ENCODE peak calls at places on chromosomes 1 and 21, in five cellular contexts. Z is NCI-H510A treated with DMSO at 0.1 percent for 48 hours; G is cerebellum; Y is stimulated activated CD8-positive, alpha-beta memory T cell treated with anti-CD3 and anti-CD28 coated beads, Interleukin-12 subunit alpha, Interleukin-12 subunit beta, amount 100 ng/mL, for 4 hours; X is BJ. Q is an unnamed sample.

GRCh38 chr1:165717918-165718515 is 19.7 kb upstream of the ALDH9A1 start:
- DNase-seq in Z (peak), G (peak), Y (no peak), X (peak), Q (peak)

GRCh38 chr1:165898837-165899236 is 71.4 kb downstream of the UCK2 start:
- DNase-seq in Z (no peak), G (no peak), Y (no peak), X (peak), Q (peak)

GRCh38 chr1:37479255-37480124 is 5.1 kb downstream of the ZC3H12A start:
- DNase-seq in Z (peak), G (no peak), Y (peak), X (peak), Q (peak)

GRCh38 chr1:1431006-1431844 is 4.3 kb upstream of the VWA1 start:
- DNase-seq in Z (no peak), G (no peak), Y (no peak), X (no peak), Q (no peak)

GRCh38 chr1:169236143-169236542 is 129.7 kb downstream of the ATP1B1 start:
- DNase-seq in Z (no peak), G (no peak), Y (no peak), X (no peak), Q (peak)

GRCh38 chr1:59026472-59026948 is 242.7 kb upstream of the JUN start:
- DNase-seq in Z (no peak), G (no peak), Y (no peak), X (peak), Q (peak)

GRCh38 chr1:6352138-6352563 is 41.4 kb downstream of the ACOT7 start:
- DNase-seq in Z (peak), G (no peak), Y (no peak), X (no peak), Q (no peak)

GRCh38 chr1:151815716-151816327 is 10.6 kb upstream of the LINGO4 start:
- DNase-seq in Z (no peak), G (no peak), Y (no peak), X (no peak), Q (no peak)

GRCh38 chr1:44831516-44831915 is 11.5 kb downstream of the PTCH2 start:
- DNase-seq in Z (peak), G (no peak), Y (no peak), X (no peak), Q (no peak)

GRCh38 chr21:31326478-31327247 is 17.4 kb downstream of the TIAM1 start:
- DNase-seq in Z (no peak), G (no peak), Y (no peak), X (no peak), Q (no peak)

GRCh38 chr1:218785928-218786327 is 387.8 kb upstream of the LYPLAL1 start:
- DNase-seq in Z (no peak), G (no peak), Y (no peak), X (peak), Q (peak)

GRCh38 chr1:91428182-91428798 is 23.7 kb upstream of the HFM1 start:
- DNase-seq in Z (peak), G (no peak), Y (no peak), X (no peak), Q (no peak)

GRCh38 chr1:26826261-26827201 is at the start of gene ZDHHC18:
- DNase-seq in Z (peak), G (peak), Y (peak), X (no peak), Q (peak)

GRCh38 chr1:19163261-19163660 is 46.8 kb downstream of the UBR4 start:
- DNase-seq in Z (no peak), G (no peak), Y (no peak), X (peak), Q (peak)

GRCh38 chr1:228014235-228014930 is 7.6 kb downstream of the WNT3A start:
- DNase-seq in Z (no peak), G (no peak), Y (no peak), X (no peak), Q (peak)

GRCh38 chr1:17895986-17896385 is 140.9 kb downstream of the ACTL8 start:
- DNase-seq in Z (no peak), G (no peak), Y (no peak), X (no peak), Q (no peak)

GRCh38 chr1:226549094-226549936 is 751 bp downstream of the STUM start:
- DNase-seq in Z (no peak), G (peak), Y (no peak), X (no peak), Q (no peak)

GRCh38 chr1:41822865-41823264 is 95.9 kb downstream of the HIVEP3 start:
- DNase-seq in Z (no peak), G (no peak), Y (no peak), X (no peak), Q (no peak)

GRCh38 chr1:53242381-53242780 is 4.1 kb upstream of the MAGOH start:
- DNase-seq in Z (no peak), G (no peak), Y (no peak), X (no peak), Q (no peak)

GRCh38 chr1:181033799-181034391 is at the start of gene MR1:
- DNase-seq in Z (peak), G (peak), Y (no peak), X (peak), Q (peak)

GRCh38 chr1:43991476-43992231 is at the start of gene CCDC24:
- DNase-seq in Z (peak), G (peak), Y (peak), X (peak), Q (peak)

GRCh38 chr21:44517175-44517899 is 22.7 kb downstream of the KRTAP10-1 start:
- DNase-seq in Z (no peak), G (no peak), Y (no peak), X (no peak), Q (no peak)

GRCh38 chr1:9422321-9422720 is 116.9 kb upstream of the SLC25A33 start:
- DNase-seq in Z (no peak), G (no peak), Y (no peak), X (no peak), Q (no peak)

GRCh38 chr1:34970829-34971228 is 14.3 kb downstream of the TMEM35B start:
- DNase-seq in Z (peak), G (no peak), Y (no peak), X (no peak), Q (no peak)